ENCODE peak calls at places on chromosomes 13 and 19, in seven cellular contexts. One of them, this sample, is unnamed. For H3K36me3, the result is how much of the 10 kb centered on the place peaks cover.

GRCh38 chr19:1766800-1767352 is 13.6 kb downstream of the ONECUT3 start:
- DNase-seq in upper lobe of right lung: no peak
- DNase-seq in tibial artery: no peak
- DNase-seq in MM.1S: no peak
- DNase-seq in BJ: no peak
- DNase-seq in esophagus squamous epithelium: no peak
- DNase-seq in SK-N-MC: no peak
- DNase-seq in this sample: no peak

GRCh38 chr13:97430296-97430695 is 3.7 kb upstream of the RAP2A start:
- DNase-seq in upper lobe of right lung: no peak
- DNase-seq in tibial artery: no peak
- DNase-seq in MM.1S: no peak
- DNase-seq in BJ: no peak
- DNase-seq in esophagus squamous epithelium: no peak
- DNase-seq in SK-N-MC: no peak
- DNase-seq in this sample: no peak

GRCh38 chr19:53881482-53882390 is at the start of gene PRKCG:
- DNase-seq in upper lobe of right lung: peak
- DNase-seq in tibial artery: no peak
- DNase-seq in MM.1S: no peak
- DNase-seq in BJ: no peak
- DNase-seq in esophagus squamous epithelium: no peak
- DNase-seq in SK-N-MC: no peak
- DNase-seq in this sample: no peak

GRCh38 chr19:18233224-18233825 is 7.1 kb upstream of the PDE4C start:
- DNase-seq in upper lobe of right lung: peak
- DNase-seq in tibial artery: no peak
- DNase-seq in MM.1S: peak
- DNase-seq in BJ: no peak
- DNase-seq in esophagus squamous epithelium: no peak
- DNase-seq in SK-N-MC: no peak
- DNase-seq in this sample: no peak

GRCh38 chr19:11192957-11193939 is 4.1 kb downstream of the KANK2 start:
- DNase-seq in upper lobe of right lung: no peak
- DNase-seq in tibial artery: no peak
- DNase-seq in MM.1S: no peak
- DNase-seq in BJ: no peak
- DNase-seq in esophagus squamous epithelium: no peak
- DNase-seq in SK-N-MC: no peak
- DNase-seq in this sample: no peak

GRCh38 chr13:98144501-98145350 is 1.8 kb downstream of the FARP1 start:
- DNase-seq in upper lobe of right lung: no peak
- DNase-seq in tibial artery: no peak
- DNase-seq in MM.1S: no peak
- DNase-seq in BJ: peak
- DNase-seq in esophagus squamous epithelium: no peak
- DNase-seq in SK-N-MC: no peak
- DNase-seq in this sample: no peak

GRCh38 chr13:35764359-35765015 is 288.0 kb upstream of the MAB21L1 start:
- DNase-seq in upper lobe of right lung: no peak
- DNase-seq in tibial artery: no peak
- DNase-seq in MM.1S: no peak
- DNase-seq in BJ: no peak
- DNase-seq in esophagus squamous epithelium: no peak
- DNase-seq in SK-N-MC: no peak
- DNase-seq in this sample: no peak

GRCh38 chr19:2051771-2052704 is 994 bp upstream of the MKNK2 start:
- DNase-seq in upper lobe of right lung: no peak
- DNase-seq in tibial artery: no peak
- DNase-seq in MM.1S: no peak
- DNase-seq in BJ: no peak
- DNase-seq in esophagus squamous epithelium: no peak
- DNase-seq in SK-N-MC: no peak
- DNase-seq in this sample: no peak

GRCh38 chr19:3613765-3614661 is 7.3 kb upstream of the TBXA2R start:
- DNase-seq in upper lobe of right lung: no peak
- DNase-seq in tibial artery: no peak
- DNase-seq in MM.1S: no peak
- DNase-seq in BJ: no peak
- DNase-seq in esophagus squamous epithelium: no peak
- DNase-seq in SK-N-MC: no peak
- DNase-seq in this sample: no peak

GRCh38 chr19:17450264-17451075 is 2.0 kb upstream of the TMEM221 start:
- DNase-seq in upper lobe of right lung: no peak
- DNase-seq in tibial artery: no peak
- DNase-seq in MM.1S: no peak
- DNase-seq in BJ: no peak
- DNase-seq in esophagus squamous epithelium: no peak
- DNase-seq in SK-N-MC: no peak
- DNase-seq in this sample: no peak

GRCh38 chr19:27676334-27676733 is 1536.6 kb downstream of the UQCRFS1 start:
- DNase-seq in upper lobe of right lung: no peak
- DNase-seq in tibial artery: no peak
- DNase-seq in MM.1S: no peak
- DNase-seq in BJ: no peak
- DNase-seq in esophagus squamous epithelium: no peak
- DNase-seq in SK-N-MC: no peak
- DNase-seq in this sample: no peak

GRCh38 chr13:26881154-26881553 is 120.6 kb upstream of the GPR12 start:
- DNase-seq in upper lobe of right lung: no peak
- DNase-seq in tibial artery: no peak
- DNase-seq in MM.1S: no peak
- DNase-seq in BJ: no peak
- DNase-seq in esophagus squamous epithelium: no peak
- DNase-seq in SK-N-MC: no peak
- DNase-seq in this sample: no peak

GRCh38 chr19:49506575-49507105 is 5.8 kb upstream of the FCGRT start:
- DNase-seq in upper lobe of right lung: peak
- DNase-seq in tibial artery: no peak
- DNase-seq in MM.1S: peak
- DNase-seq in BJ: no peak
- DNase-seq in esophagus squamous epithelium: no peak
- DNase-seq in SK-N-MC: no peak
- DNase-seq in this sample: no peak

GRCh38 chr13:83503424-83503823 is 378.9 kb downstream of the SLITRK1 start:
- DNase-seq in upper lobe of right lung: no peak
- DNase-seq in tibial artery: no peak
- DNase-seq in MM.1S: no peak
- DNase-seq in BJ: no peak
- DNase-seq in esophagus squamous epithelium: no peak
- DNase-seq in SK-N-MC: no peak
- DNase-seq in this sample: no peak

GRCh38 chr13:39052944-39053343 is 14.7 kb downstream of the NHLRC3 start:
- DNase-seq in upper lobe of right lung: no peak
- DNase-seq in tibial artery: no peak
- DNase-seq in MM.1S: no peak
- DNase-seq in BJ: no peak
- DNase-seq in esophagus squamous epithelium: no peak
- DNase-seq in SK-N-MC: no peak
- DNase-seq in this sample: no peak

GRCh38 chr19:1511989-1512338 is 855 bp downstream of the ADAMTSL5 start:
- DNase-seq in upper lobe of right lung: no peak
- DNase-seq in tibial artery: no peak
- DNase-seq in MM.1S: no peak
- DNase-seq in BJ: no peak
- DNase-seq in esophagus squamous epithelium: no peak
- DNase-seq in SK-N-MC: no peak
- DNase-seq in this sample: no peak

GRCh38 chr19:8673281-8673891 is 25.2 kb downstream of the ACTL9 start:
- DNase-seq in upper lobe of right lung: no peak
- DNase-seq in tibial artery: no peak
- DNase-seq in MM.1S: peak
- DNase-seq in BJ: no peak
- DNase-seq in esophagus squamous epithelium: no peak
- DNase-seq in SK-N-MC: no peak
- DNase-seq in this sample: no peak

GRCh38 chr13:28655566-28655965 is 3.4 kb upstream of the POMP start:
- DNase-seq in upper lobe of right lung: no peak
- DNase-seq in tibial artery: no peak
- DNase-seq in MM.1S: no peak
- DNase-seq in BJ: peak
- DNase-seq in esophagus squamous epithelium: no peak
- DNase-seq in SK-N-MC: no peak
- DNase-seq in this sample: no peak

GRCh38 chr13:35198821-35199220 is 256.8 kb downstream of the NBEA start:
- DNase-seq in upper lobe of right lung: no peak
- DNase-seq in tibial artery: no peak
- DNase-seq in MM.1S: no peak
- DNase-seq in BJ: no peak
- DNase-seq in esophagus squamous epithelium: no peak
- DNase-seq in SK-N-MC: no peak
- DNase-seq in this sample: no peak

GRCh38 chr13:46603165-46603603 is 50.2 kb downstream of the LRCH1 start:
- DNase-seq in upper lobe of right lung: no peak
- DNase-seq in tibial artery: no peak
- DNase-seq in MM.1S: no peak
- DNase-seq in BJ: no peak
- DNase-seq in esophagus squamous epithelium: no peak
- DNase-seq in SK-N-MC: no peak
- DNase-seq in this sample: no peak

GRCh38 chr19:1108291-1109031 is 4.7 kb downstream of the GPX4 start:
- DNase-seq in upper lobe of right lung: no peak
- DNase-seq in tibial artery: no peak
- DNase-seq in MM.1S: no peak
- DNase-seq in BJ: no peak
- DNase-seq in esophagus squamous epithelium: no peak
- DNase-seq in SK-N-MC: no peak
- DNase-seq in this sample: no peak

GRCh38 chr19:6481541-6482342 is at the start of gene DENND1C:
- DNase-seq in upper lobe of right lung: no peak
- DNase-seq in tibial artery: no peak
- DNase-seq in MM.1S: peak
- DNase-seq in BJ: no peak
- DNase-seq in esophagus squamous epithelium: peak
- DNase-seq in SK-N-MC: no peak
- DNase-seq in this sample: no peak

GRCh38 chr19:35764432-35765315 is 6.7 kb downstream of the PROSER3 start:
- DNase-seq in upper lobe of right lung: no peak
- DNase-seq in tibial artery: no peak
- DNase-seq in MM.1S: no peak
- DNase-seq in BJ: no peak
- DNase-seq in esophagus squamous epithelium: no peak
- DNase-seq in SK-N-MC: no peak
- DNase-seq in this sample: no peak
- H3K36me3 ChIP-seq in upper lobe of right lung: under half
- H3K36me3 ChIP-seq in tibial artery: under half
- H3K36me3 ChIP-seq in MM.1S: under half
- H3K36me3 ChIP-seq in BJ: under half
- H3K36me3 ChIP-seq in esophagus squamous epithelium: under half
- H3K36me3 ChIP-seq in SK-N-MC: under half
- H3K36me3 ChIP-seq in this sample: under half

GRCh38 chr19:21824679-21825078 is 11.3 kb downstream of the ZNF43 start:
- DNase-seq in upper lobe of right lung: no peak
- DNase-seq in tibial artery: no peak
- DNase-seq in MM.1S: no peak
- DNase-seq in BJ: no peak
- DNase-seq in esophagus squamous epithelium: no peak
- DNase-seq in SK-N-MC: no peak
- DNase-seq in this sample: no peak
- H3K36me3 ChIP-seq in upper lobe of right lung: under half
- H3K36me3 ChIP-seq in tibial artery: under half
- H3K36me3 ChIP-seq in MM.1S: under half
- H3K36me3 ChIP-seq in BJ: under half
- H3K36me3 ChIP-seq in esophagus squamous epithelium: under half
- H3K36me3 ChIP-seq in SK-N-MC: half or more
- H3K36me3 ChIP-seq in this sample: under half

DNA sequence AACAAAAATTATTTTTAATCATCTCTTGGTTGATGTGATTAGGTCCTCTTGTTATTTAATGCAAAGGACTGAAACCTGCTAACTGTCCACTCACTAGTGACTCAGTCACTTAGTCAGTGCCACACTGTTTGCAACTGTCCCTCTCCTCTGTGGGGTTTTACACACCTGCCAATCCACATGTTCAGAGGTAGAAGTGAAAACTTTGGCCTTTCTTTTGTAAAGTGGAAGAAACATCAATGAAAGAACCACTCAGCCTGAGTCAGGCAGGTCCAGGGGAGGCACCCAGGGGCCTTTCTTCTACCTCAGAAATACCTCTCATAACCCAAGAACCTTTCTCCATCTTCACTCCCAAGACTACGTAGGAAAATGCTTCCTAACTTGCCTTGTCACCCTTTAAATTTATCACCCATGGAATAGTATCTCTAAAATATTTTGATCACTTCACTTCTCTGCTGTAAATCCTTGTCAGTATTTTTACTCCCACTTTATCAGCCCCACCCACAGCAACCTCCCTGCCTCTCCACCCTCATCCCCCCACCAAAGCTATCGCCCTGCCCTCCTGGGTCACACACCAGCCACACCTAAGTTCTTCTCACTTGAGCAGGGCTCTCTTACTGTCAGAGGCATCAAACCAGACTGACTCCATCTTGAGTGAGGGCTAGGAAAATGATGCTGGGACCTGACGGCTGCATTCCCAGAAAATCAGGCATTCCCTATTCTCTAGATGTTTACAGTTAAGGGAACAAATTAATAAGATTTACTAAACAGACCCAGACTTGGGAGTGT is 29.6 kb upstream of the EEF1AKMT1 start:
- DNase-seq in upper lobe of right lung: no peak
- DNase-seq in tibial artery: no peak
- DNase-seq in MM.1S: no peak
- DNase-seq in BJ: no peak
- DNase-seq in esophagus squamous epithelium: no peak
- DNase-seq in SK-N-MC: no peak
- DNase-seq in this sample: no peak
- H3K36me3 ChIP-seq in upper lobe of right lung: under half
- H3K36me3 ChIP-seq in tibial artery: under half
- H3K36me3 ChIP-seq in MM.1S: under half
- H3K36me3 ChIP-seq in BJ: under half
- H3K36me3 ChIP-seq in esophagus squamous epithelium: under half
- H3K36me3 ChIP-seq in SK-N-MC: under half
- H3K36me3 ChIP-seq in this sample: under half

GRCh38 chr19:14103310-14103709 is 12.8 kb upstream of the SAMD1 start:
- DNase-seq in upper lobe of right lung: no peak
- DNase-seq in tibial artery: no peak
- DNase-seq in MM.1S: peak
- DNase-seq in BJ: no peak
- DNase-seq in esophagus squamous epithelium: no peak
- DNase-seq in SK-N-MC: no peak
- DNase-seq in this sample: no peak
- H3K36me3 ChIP-seq in upper lobe of right lung: half or more
- H3K36me3 ChIP-seq in tibial artery: half or more
- H3K36me3 ChIP-seq in MM.1S: under half
- H3K36me3 ChIP-seq in BJ: under half
- H3K36me3 ChIP-seq in esophagus squamous epithelium: under half
- H3K36me3 ChIP-seq in SK-N-MC: under half
- H3K36me3 ChIP-seq in this sample: half or more

This sample was measured in ascending aorta.